ENCODE peak calls at places on chromosomes 1 and 21, in five cellular contexts. K is A549, M is HepG2, I is IMR-90, E is SK-N-SH. W is an unnamed sample.

GRCh38 chr1:196361112-196361714 is 247.0 kb downstream of the KCNT2 start:
- DNase-seq in K (no peak), M (peak; percentile 2), I (peak; percentile 18), E (no peak), W (no peak)

GRCh38 chr1:22803833-22804232 is 93.2 kb downstream of the EPHB2 start:
- DNase-seq in K (no peak), M (no peak), I (no peak), E (no peak), W (no peak)

GRCh38 chr1:202952818-202953217 is 5.3 kb downstream of the ADIPOR1 start:
- DNase-seq in K (no peak), M (no peak), I (peak; percentile 53), E (no peak), W (no peak)

GRCh38 chr1:223500560-223501425 is 107.6 kb downstream of the CCDC185 start:
- DNase-seq in K (peak; percentile 27), M (no peak), I (peak; percentile 95), E (no peak), W (no peak)

GRCh38 chr1:10814954-10815862 is 18.8 kb upstream of the CASZ1 start:
- DNase-seq in K (no peak), M (peak; percentile 28), I (no peak), E (no peak), W (no peak)

GRCh38 chr1:107247679-107248078 is 106.8 kb downstream of the NTNG1 start:
- DNase-seq in K (no peak), M (no peak), I (no peak), E (no peak), W (no peak)

GRCh38 chr1:73674945-73675561 is 522.9 kb downstream of the LRRIQ3 start:
- DNase-seq in K (no peak), M (no peak), I (no peak), E (peak; percentile 14), W (no peak)

GRCh38 chr1:163999131-163999530 is 559.9 kb upstream of the PBX1 start:
- DNase-seq in K (no peak), M (no peak), I (no peak), E (no peak), W (no peak)

GRCh38 chr1:178124115-178124514 is 30.2 kb downstream of the RASAL2 start:
- DNase-seq in K (no peak), M (no peak), I (no peak), E (no peak), W (no peak)

GRCh38 chr1:213374369-213374768 is 323.3 kb downstream of the RPS6KC1 start:
- DNase-seq in K (peak; percentile 76), M (peak; percentile 73), I (peak; percentile 32), E (peak; percentile 81), W (no peak)

GRCh38 chr1:114002492-114003290 is 23.4 kb downstream of the OLFML3 start:
- DNase-seq in K (no peak), M (peak; percentile 4), I (no peak), E (no peak), W (no peak)

GRCh38 chr21:32562426-32562825 is 22.9 kb downstream of the TCP10L start:
- DNase-seq in K (no peak), M (no peak), I (peak; percentile 83), E (no peak), W (no peak)

GRCh38 chr1:114154146-114154962 is 685 bp upstream of the SYT6 start:
- DNase-seq in K (no peak), M (no peak), I (no peak), E (peak; percentile 66), W (no peak)

GRCh38 chr1:64898107-64898861 is 68.1 kb downstream of the JAK1 start:
- DNase-seq in K (peak; percentile 70), M (peak; percentile 91), I (peak; percentile 97), E (no peak), W (no peak)

GRCh38 chr1:50422946-50423669 is at the start of gene DMRTA2:
- DNase-seq in K (peak; percentile 87), M (no peak), I (no peak), E (peak; percentile 86), W (no peak)

GRCh38 chr1:72915581-72915980 is 633.2 kb upstream of the NEGR1 start:
- DNase-seq in K (no peak), M (no peak), I (no peak), E (no peak), W (no peak)

GRCh38 chr1:39828734-39829133 is 40.1 kb upstream of the BMP8B start:
- DNase-seq in K (no peak), M (no peak), I (no peak), E (no peak), W (no peak)

GRCh38 chr1:191016765-191017164 is 539.1 kb upstream of the BRINP3 start:
- DNase-seq in K (no peak), M (no peak), I (no peak), E (no peak), W (no peak)

GRCh38 chr1:40383488-40384412 is 10.2 kb downstream of the SMAP2 start:
- DNase-seq in K (no peak), M (peak; percentile 76), I (peak; percentile 93), E (no peak), W (no peak)

GRCh38 chr1:86429122-86429725 is 5.3 kb downstream of the CLCA2 start:
- DNase-seq in K (no peak), M (no peak), I (no peak), E (no peak), W (no peak)

GRCh38 chr1:45327644-45328515 is 1.2 kb downstream of the HPDL start:
- DNase-seq in K (no peak), M (no peak), I (no peak), E (peak; percentile 48), W (no peak)

GRCh38 chr1:108947871-108948525 is 15.3 kb downstream of the CLCC1 start:
- DNase-seq in K (no peak), M (no peak), I (no peak), E (no peak), W (no peak)

GRCh38 chr1:215133532-215133931 is 51.0 kb downstream of the KCNK2 start:
- DNase-seq in K (no peak), M (no peak), I (no peak), E (no peak), W (no peak)

GRCh38 chr1:115545791-115546733 is 95.7 kb upstream of the VANGL1 start:
- DNase-seq in K (peak; percentile 70), M (peak; percentile 60), I (peak; percentile 95), E (peak; percentile 55), W (no peak)

GRCh38 chr21:44815852-44816628 is 1.8 kb downstream of the SUMO3 start:
- DNase-seq in K (no peak), M (peak; percentile 37), I (no peak), E (peak; percentile 74), W (no peak)

GRCh38 chr1:108686609-108687313 is 5.3 kb upstream of the PRPF38B start:
- DNase-seq in K (no peak), M (peak; percentile 35), I (peak; percentile 52), E (peak; percentile 50), W (no peak)

GRCh38 chr1:168187180-168187579 is 8.4 kb downstream of the TIPRL start:
- DNase-seq in K (no peak), M (no peak), I (no peak), E (no peak), W (no peak)

GRCh38 chr1:39332291-39332690 is 127.8 kb downstream of the MACF1 start:
- DNase-seq in K (no peak), M (no peak), I (peak; percentile 32), E (no peak), W (no peak)

GRCh38 chr1:48107516-48107915 is 110.3 kb upstream of the TRABD2B start:
- DNase-seq in K (no peak), M (no peak), I (no peak), E (no peak), W (no peak)

GRCh38 chr1:151584278-151584677 is 27.6 kb upstream of the SNX27 start:
- DNase-seq in K (no peak), M (no peak), I (no peak), E (no peak), W (no peak)

GRCh38 chr1:19317126-19317910 is 5.2 kb downstream of the SLC66A1 start:
- DNase-seq in K (no peak), M (no peak), I (no peak), E (no peak), W (no peak)

GRCh38 chr1:90800012-90800717 is 83.1 kb upstream of the BARHL2 start:
- DNase-seq in K (no peak), M (no peak), I (no peak), E (no peak), W (no peak)
- TF ChIP-seq RFX5 in K (no peak), M (no peak), I (no peak), E (no peak), W (no peak)

GRCh38 chr1:235648954-235649721 is 446 bp downstream of the GNG4 start:
- DNase-seq in K (no peak), M (peak; percentile 37), I (peak; percentile 67), E (peak; percentile 69), W (no peak)
- TF ChIP-seq RFX5 in K (no peak), M (no peak), I (no peak), E (no peak), W (no peak)

GRCh38 chr1:8903908-8904650 is 25.6 kb upstream of the ENO1 start:
- DNase-seq in K (peak; percentile 70), M (peak; percentile 68), I (peak; percentile 96), E (peak; percentile 49), W (no peak)

GRCh38 chr1:8903410-8903809 is 24.9 kb upstream of the ENO1 start:
- DNase-seq in K (no peak), M (no peak), I (no peak), E (no peak), W (no peak)

GRCh38 chr1:8908388-8909151 is 30.1 kb upstream of the ENO1 start:
- DNase-seq in K (no peak), M (no peak), I (no peak), E (no peak), W (no peak)

GRCh38 chr1:8902765-8903164 is 24.3 kb upstream of the ENO1 start:
- DNase-seq in K (no peak), M (no peak), I (peak; percentile 34), E (no peak), W (no peak)

DNA sequence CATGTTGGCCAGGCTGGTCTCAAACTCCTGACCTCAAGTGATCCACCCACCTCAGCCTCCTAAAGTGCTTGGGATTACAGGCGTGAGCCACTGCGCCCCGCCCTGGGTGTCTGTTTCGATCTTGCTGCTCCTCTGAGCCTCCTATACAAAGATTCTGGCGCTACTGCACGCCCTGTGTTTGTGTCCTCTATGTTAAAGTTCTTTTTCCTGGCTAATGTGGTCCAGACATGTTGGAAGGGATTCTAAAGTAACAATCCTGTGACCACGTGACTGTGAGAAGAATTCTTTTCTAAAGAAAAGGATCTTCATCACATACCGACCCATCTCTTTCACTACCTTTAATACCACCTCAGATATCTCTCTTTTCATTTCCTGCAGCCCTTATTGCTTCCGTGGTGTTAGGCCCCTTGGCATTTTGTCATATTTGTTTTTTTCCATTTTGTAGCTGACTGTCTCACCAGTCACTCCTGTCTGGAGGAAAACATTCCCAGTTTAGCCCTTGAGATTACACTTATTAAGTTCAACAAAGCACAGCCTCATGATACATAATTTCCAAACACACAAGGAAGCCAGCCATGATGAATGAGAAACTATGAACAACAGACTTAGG is 27.2 kb upstream of the ENO1 start:
- DNase-seq in K (no peak), M (no peak), I (no peak), E (no peak), W (no peak)
- TF ChIP-seq RFX5 in K (no peak), M (no peak), I (no peak), E (no peak), W (no peak)

DNA sequence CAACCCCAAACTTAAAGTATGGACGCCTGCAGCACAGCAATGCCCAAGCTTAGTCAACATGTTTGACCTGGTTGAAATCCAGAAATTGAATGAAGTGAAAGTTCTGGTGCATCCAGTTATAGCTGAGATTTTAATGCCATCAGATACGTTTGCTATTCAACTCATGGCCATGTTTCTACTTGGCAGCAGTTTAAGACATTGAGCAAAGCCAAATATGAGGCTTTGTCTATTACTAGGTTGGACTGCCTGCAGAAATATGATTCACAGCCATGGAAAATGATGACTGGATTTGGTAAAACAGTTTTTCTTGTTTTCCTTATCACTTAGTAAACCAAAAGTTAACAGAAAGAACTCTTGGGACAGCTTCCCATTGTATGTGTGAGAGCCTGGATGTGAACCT is 32.2 kb upstream of the MYSM1 start:
- DNase-seq in K (no peak), M (no peak), I (peak; percentile 57), E (no peak), W (no peak)
- TF ChIP-seq RFX5 in K (no peak), M (no peak), I (no peak), E (no peak), W (no peak)

W was measured in GM12878.